ENCODE peak calls at places on chromosomes 1 and 21, in five cellular contexts. A, V, W, O and D are unnamed samples. For H4K20me1, the result is how much of the 10 kb centered on the place peaks cover.

GRCh38 chr1:184682956-184683355 is 71.7 kb downstream of the EDEM3 start:
- DNase-seq in V (no peak), W (no peak), O (no peak), A (no peak), D (no peak)

GRCh38 chr1:172497230-172497629 is 35.7 kb upstream of the SUCO start:
- DNase-seq in W (peak), O (no peak), V (peak), A (peak), D (no peak)

GRCh38 chr21:45420623-45421041 is 15.7 kb downstream of the COL18A1 start:
- DNase-seq in V (no peak), A (no peak), O (no peak), W (no peak), D (no peak)

GRCh38 chr1:40141878-40142535 is 19.2 kb upstream of the RLF start:
- DNase-seq in V (peak), O (no peak), W (peak), A (peak), D (no peak)

GRCh38 chr1:2632051-2632430 is 775 bp downstream of the MMEL1 start:
- DNase-seq in W (no peak), A (no peak), O (no peak), V (no peak), D (no peak)

GRCh38 chr1:226320930-226321329 is 12.0 kb upstream of the LIN9 start:
- DNase-seq in A (no peak), W (no peak), O (no peak), V (no peak), D (no peak)

GRCh38 chr1:36256558-36257374 is 32.5 kb downstream of the THRAP3 start:
- DNase-seq in W (no peak), V (no peak), O (no peak), A (no peak), D (no peak)

GRCh38 chr1:163035791-163036249 is 33.3 kb upstream of the RGS4 start:
- DNase-seq in O (peak), W (peak), A (no peak), V (peak), D (peak)

GRCh38 chr1:98817830-98818229 is 156.3 kb downstream of the SNX7 start:
- DNase-seq in O (no peak), W (no peak), A (no peak), V (no peak), D (no peak)
- H2AFZ ChIP-seq in O (no peak), W (no peak), A (no peak), V (no peak), D (no peak)

DNA sequence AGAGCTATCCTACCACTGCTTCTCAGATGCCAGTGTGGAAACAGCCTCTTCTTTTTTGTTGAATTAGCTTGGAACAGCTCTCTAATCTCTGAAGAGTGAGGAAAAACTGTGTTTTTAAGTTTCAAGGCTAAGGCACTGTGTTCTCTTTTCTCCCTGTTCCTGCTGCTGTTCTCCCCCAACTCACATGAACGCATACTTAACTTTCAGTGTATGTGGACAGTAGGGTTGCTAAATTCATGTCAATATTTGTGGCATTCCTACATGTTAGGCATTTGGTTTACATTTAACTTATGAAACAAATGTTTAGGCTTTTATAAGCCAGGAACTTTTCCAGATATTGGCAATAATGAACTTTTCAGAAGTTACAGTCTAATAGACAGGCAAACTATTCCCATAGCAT is 6.8 kb downstream of the BACH1 start:
- DNase-seq in O (peak), V (no peak), A (no peak), W (no peak), D (no peak)
- H4K20me1 ChIP-seq in O (under half), V (half or more), A (half or more), W (half or more), D (under half)

DNA sequence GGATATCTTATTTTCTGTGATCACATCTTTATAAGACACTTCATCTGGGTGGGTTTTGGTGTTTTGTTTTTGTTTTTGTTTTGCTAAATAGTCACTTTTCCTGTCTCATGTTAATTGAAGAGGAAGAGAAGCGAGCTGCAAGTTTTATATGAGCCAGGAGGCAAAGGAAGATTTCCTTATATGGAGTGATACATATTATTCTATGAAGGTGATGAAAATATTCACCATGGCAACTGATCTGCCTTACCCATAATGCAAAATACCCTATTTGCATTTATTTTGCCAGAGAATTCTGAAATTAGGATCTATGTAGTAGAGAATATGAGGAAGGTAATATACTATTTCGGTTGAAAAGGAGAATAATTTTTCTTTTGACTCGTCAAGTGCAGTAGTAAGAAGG is 13.9 kb downstream of the CXADR start:
- DNase-seq in V (no peak), A (no peak), W (no peak), O (no peak), D (no peak)
- H3K4me3 ChIP-seq in V (no peak), A (no peak), W (no peak), O (no peak), D (no peak)

GRCh38 chr1:68141801-68142440 is 90.4 kb downstream of the WLS start:
- DNase-seq in W (peak), O (peak), V (peak), A (no peak), D (no peak)
- H2AFZ ChIP-seq in W (peak), O (no peak), V (no peak), A (no peak), D (no peak)

DNA sequence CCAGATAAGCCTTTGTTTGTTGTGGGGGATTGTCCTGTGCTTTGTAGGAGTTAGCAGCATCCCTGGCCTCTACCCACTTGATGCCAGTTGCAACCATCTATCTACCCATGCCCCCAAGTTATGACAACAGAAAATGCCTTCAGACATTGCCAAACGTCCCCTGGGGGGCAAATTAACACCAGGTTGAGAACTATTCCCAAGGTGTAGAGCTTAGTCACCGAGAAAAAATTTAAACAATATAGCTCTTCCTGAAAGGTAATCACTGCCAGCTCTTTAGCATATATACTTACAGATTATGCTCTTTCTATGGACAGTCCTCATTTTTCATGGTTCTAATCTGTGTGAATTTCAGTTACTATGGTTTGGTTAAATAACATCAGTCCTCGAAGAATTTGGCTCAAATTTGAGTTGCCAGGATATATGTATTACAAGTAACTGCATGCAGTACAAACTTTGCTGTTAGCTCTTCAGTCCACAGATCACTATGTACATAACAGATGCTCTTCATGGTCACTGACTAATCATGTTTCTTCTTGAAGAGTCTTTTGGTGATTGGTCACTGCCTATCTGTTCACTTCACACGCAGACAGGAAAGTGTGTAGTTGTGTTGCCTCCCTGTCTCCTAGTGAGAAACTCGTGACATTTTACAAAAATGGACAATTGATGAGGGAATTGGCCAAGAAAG is 25.2 kb downstream of the MAPKAPK2 start:
- DNase-seq in A (no peak), W (peak), O (no peak), V (no peak), D (peak)
- H4K20me1 ChIP-seq in A (half or more), W (half or more), O (under half), V (half or more), D (under half)

DNA sequence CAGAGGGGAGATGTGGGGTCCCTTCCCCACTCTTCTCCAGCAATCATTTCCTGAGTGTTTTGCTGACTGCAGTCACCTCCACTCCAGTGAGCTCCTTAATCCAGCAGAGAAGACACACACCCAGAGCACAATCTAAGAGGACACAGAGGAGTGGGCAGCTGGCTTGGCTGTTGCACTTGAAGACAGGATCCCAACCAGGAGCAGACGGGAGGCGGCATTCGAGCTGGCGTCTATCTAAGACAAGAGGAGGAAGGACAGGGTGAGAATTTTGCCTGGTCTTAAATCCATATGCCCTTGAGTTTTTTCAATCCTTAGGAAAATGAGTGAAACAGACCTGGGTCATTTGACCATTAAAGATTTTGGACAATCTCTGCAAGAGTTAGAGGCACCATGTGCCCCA is 56.1 kb upstream of the SIM2 start:
- DNase-seq in A (no peak), O (no peak), W (no peak), V (no peak), D (no peak)
- H3K4me3 ChIP-seq in A (no peak), O (no peak), W (no peak), V (no peak), D (no peak)

GRCh38 chr1:85289848-85290335 is 13.5 kb upstream of the BCL10 start:
- DNase-seq in V (no peak), A (no peak), W (no peak), O (no peak), D (no peak)
- H2AFZ ChIP-seq in V (no peak), A (no peak), W (no peak), O (no peak), D (no peak)